ENCODE peak calls at places on chromosome 1, in six cellular contexts. One of them, this sample, is unnamed.
A peak's percentile ranks its signal among the peaks of the same experiment; 100 is the strongest.

GRCh38 chr1:115874929-115875328 is 34.0 kb upstream of the NHLH2 start:
- DNase-seq in CD8-positive, alpha-beta memory T cell: no peak
- DNase-seq in HCT116: no peak
- DNase-seq in CD4-positive, alpha-beta T cell: no peak
- DNase-seq in hepatocyte: no peak
- DNase-seq in effector memory CD4-positive, alpha-beta T cell: no peak
- DNase-seq in this sample: no peak

GRCh38 chr1:32239335-32239734 is 7.7 kb upstream of the FAM167B start:
- DNase-seq in hepatocyte: no peak
- DNase-seq in CD4-positive, alpha-beta T cell: no peak
- DNase-seq in HCT116: no peak
- DNase-seq in CD8-positive, alpha-beta memory T cell: no peak
- DNase-seq in effector memory CD4-positive, alpha-beta T cell: no peak
- DNase-seq in this sample: no peak

GRCh38 chr1:117643601-117644000 is 37.8 kb downstream of the TENT5C start:
- DNase-seq in CD4-positive, alpha-beta T cell: no peak
- DNase-seq in hepatocyte: no peak
- DNase-seq in effector memory CD4-positive, alpha-beta T cell: no peak
- DNase-seq in HCT116: no peak
- DNase-seq in CD8-positive, alpha-beta memory T cell: no peak
- DNase-seq in this sample: no peak

GRCh38 chr1:37808369-37809319 is 636 bp upstream of the YRDC start:
- DNase-seq in CD8-positive, alpha-beta memory T cell: no peak
- DNase-seq in hepatocyte: peak; percentile 90
- DNase-seq in effector memory CD4-positive, alpha-beta T cell: no peak
- DNase-seq in CD4-positive, alpha-beta T cell: no peak
- DNase-seq in HCT116: no peak
- DNase-seq in this sample: peak; percentile 76

GRCh38 chr1:207997486-207998268 is 86.8 kb upstream of the CD34 start:
- DNase-seq in effector memory CD4-positive, alpha-beta T cell: no peak
- DNase-seq in CD4-positive, alpha-beta T cell: peak; percentile 30
- DNase-seq in CD8-positive, alpha-beta memory T cell: peak; percentile 20
- DNase-seq in HCT116: peak; percentile 41
- DNase-seq in hepatocyte: peak; percentile 88
- DNase-seq in this sample: peak; percentile 63

GRCh38 chr1:228157381-228158126 is 7.8 kb downstream of the GJC2 start:
- DNase-seq in CD8-positive, alpha-beta memory T cell: no peak
- DNase-seq in CD4-positive, alpha-beta T cell: no peak
- DNase-seq in HCT116: no peak
- DNase-seq in effector memory CD4-positive, alpha-beta T cell: no peak
- DNase-seq in hepatocyte: no peak
- DNase-seq in this sample: no peak

GRCh38 chr1:38835230-38835827 is 24.2 kb downstream of the RRAGC start:
- DNase-seq in CD8-positive, alpha-beta memory T cell: no peak
- DNase-seq in HCT116: peak; percentile 81
- DNase-seq in effector memory CD4-positive, alpha-beta T cell: no peak
- DNase-seq in hepatocyte: peak; percentile 90
- DNase-seq in CD4-positive, alpha-beta T cell: peak; percentile 25
- DNase-seq in this sample: peak; percentile 67

GRCh38 chr1:44676484-44677200 is 2.1 kb downstream of the ARMH1 start:
- DNase-seq in CD8-positive, alpha-beta memory T cell: no peak
- DNase-seq in HCT116: no peak
- DNase-seq in CD4-positive, alpha-beta T cell: no peak
- DNase-seq in effector memory CD4-positive, alpha-beta T cell: no peak
- DNase-seq in hepatocyte: no peak
- DNase-seq in this sample: no peak

GRCh38 chr1:119326251-119326650 is 42.3 kb upstream of the HAO2 start:
- DNase-seq in HCT116: no peak
- DNase-seq in CD8-positive, alpha-beta memory T cell: no peak
- DNase-seq in hepatocyte: no peak
- DNase-seq in effector memory CD4-positive, alpha-beta T cell: no peak
- DNase-seq in CD4-positive, alpha-beta T cell: no peak
- DNase-seq in this sample: no peak

GRCh38 chr1:49252917-49253316 is 476.2 kb upstream of the BEND5 start:
- DNase-seq in CD8-positive, alpha-beta memory T cell: no peak
- DNase-seq in effector memory CD4-positive, alpha-beta T cell: no peak
- DNase-seq in CD4-positive, alpha-beta T cell: no peak
- DNase-seq in hepatocyte: no peak
- DNase-seq in HCT116: no peak
- DNase-seq in this sample: no peak

GRCh38 chr1:182568647-182569284 is 20.3 kb downstream of the RNASEL start:
- DNase-seq in effector memory CD4-positive, alpha-beta T cell: no peak
- DNase-seq in CD8-positive, alpha-beta memory T cell: no peak
- DNase-seq in HCT116: no peak
- DNase-seq in CD4-positive, alpha-beta T cell: no peak
- DNase-seq in hepatocyte: no peak
- DNase-seq in this sample: no peak

GRCh38 chr1:152050886-152051764 is 14.3 kb upstream of the S100A11 start:
- DNase-seq in effector memory CD4-positive, alpha-beta T cell: no peak
- DNase-seq in HCT116: no peak
- DNase-seq in CD4-positive, alpha-beta T cell: no peak
- DNase-seq in hepatocyte: no peak
- DNase-seq in CD8-positive, alpha-beta memory T cell: no peak
- DNase-seq in this sample: no peak

GRCh38 chr1:2871246-2871815 is 69.8 kb upstream of the TTC34 start:
- DNase-seq in CD4-positive, alpha-beta T cell: no peak
- DNase-seq in hepatocyte: no peak
- DNase-seq in CD8-positive, alpha-beta memory T cell: no peak
- DNase-seq in HCT116: no peak
- DNase-seq in effector memory CD4-positive, alpha-beta T cell: no peak
- DNase-seq in this sample: no peak
- H3K9me3 ChIP-seq in CD4-positive, alpha-beta T cell: peaks cover 19% of the 10 kb centered on the region
- H3K9me3 ChIP-seq in hepatocyte: no peaks in the 10 kb centered on the region
- H3K9me3 ChIP-seq in CD8-positive, alpha-beta memory T cell: peaks cover 5% of the 10 kb centered on the region
- H3K9me3 ChIP-seq in HCT116: peaks cover 14% of the 10 kb centered on the region
- H3K9me3 ChIP-seq in effector memory CD4-positive, alpha-beta T cell: peaks cover 6% of the 10 kb centered on the region
- H3K9me3 ChIP-seq in this sample: no peaks in the 10 kb centered on the region

DNA sequence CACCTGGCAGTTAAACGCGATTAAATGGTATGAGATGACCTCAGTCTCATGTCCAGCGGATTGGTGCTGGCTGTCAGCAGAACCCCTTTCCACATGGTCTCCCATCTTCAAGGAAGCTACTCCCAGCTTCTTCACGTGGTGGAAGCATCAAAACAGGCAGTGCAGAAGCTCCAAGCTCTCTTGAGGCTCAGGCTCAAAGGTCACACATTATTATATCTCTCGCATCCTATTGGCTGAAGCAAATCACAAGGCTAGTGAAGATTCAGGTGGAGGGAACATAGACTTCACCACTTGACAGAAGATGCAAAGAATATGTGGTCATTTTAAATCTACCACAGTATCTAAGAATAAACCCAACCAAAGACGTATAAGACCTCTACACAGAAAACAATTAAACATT is 181.9 kb downstream of the VPS13D start:
- DNase-seq in CD8-positive, alpha-beta memory T cell: no peak
- DNase-seq in CD4-positive, alpha-beta T cell: no peak
- DNase-seq in hepatocyte: no peak
- DNase-seq in effector memory CD4-positive, alpha-beta T cell: no peak
- DNase-seq in HCT116: no peak
- DNase-seq in this sample: no peak
- H3K9me3 ChIP-seq in CD8-positive, alpha-beta memory T cell: peaks cover 6% of the 10 kb centered on the region
- H3K9me3 ChIP-seq in CD4-positive, alpha-beta T cell: peaks cover 6% of the 10 kb centered on the region
- H3K9me3 ChIP-seq in hepatocyte: no peaks in the 10 kb centered on the region
- H3K9me3 ChIP-seq in effector memory CD4-positive, alpha-beta T cell: no peaks in the 10 kb centered on the region
- H3K9me3 ChIP-seq in HCT116: no peaks in the 10 kb centered on the region
- H3K9me3 ChIP-seq in this sample: no peaks in the 10 kb centered on the region

GRCh38 chr1:2953688-2954285 is 67.5 kb upstream of the ACTRT2 start:
- DNase-seq in hepatocyte: no peak
- DNase-seq in CD8-positive, alpha-beta memory T cell: no peak
- DNase-seq in effector memory CD4-positive, alpha-beta T cell: no peak
- DNase-seq in HCT116: no peak
- DNase-seq in CD4-positive, alpha-beta T cell: no peak
- DNase-seq in this sample: no peak

GRCh38 chr1:2951856-2952255 is 69.4 kb upstream of the ACTRT2 start:
- DNase-seq in CD8-positive, alpha-beta memory T cell: no peak
- DNase-seq in effector memory CD4-positive, alpha-beta T cell: no peak
- DNase-seq in CD4-positive, alpha-beta T cell: no peak
- DNase-seq in HCT116: no peak
- DNase-seq in hepatocyte: no peak
- DNase-seq in this sample: no peak

GRCh38 chr1:2950926-2951305 is 70.4 kb upstream of the ACTRT2 start:
- DNase-seq in CD8-positive, alpha-beta memory T cell: no peak
- DNase-seq in CD4-positive, alpha-beta T cell: no peak
- DNase-seq in effector memory CD4-positive, alpha-beta T cell: no peak
- DNase-seq in HCT116: no peak
- DNase-seq in hepatocyte: no peak
- DNase-seq in this sample: no peak

GRCh38 chr1:2952992-2953391 is 68.3 kb upstream of the ACTRT2 start:
- DNase-seq in effector memory CD4-positive, alpha-beta T cell: no peak
- DNase-seq in hepatocyte: no peak
- DNase-seq in HCT116: no peak
- DNase-seq in CD4-positive, alpha-beta T cell: no peak
- DNase-seq in CD8-positive, alpha-beta memory T cell: no peak
- DNase-seq in this sample: no peak

GRCh38 chr1:2952371-2952770 is 68.9 kb upstream of the ACTRT2 start:
- DNase-seq in hepatocyte: no peak
- DNase-seq in CD4-positive, alpha-beta T cell: no peak
- DNase-seq in HCT116: no peak
- DNase-seq in CD8-positive, alpha-beta memory T cell: no peak
- DNase-seq in effector memory CD4-positive, alpha-beta T cell: no peak
- DNase-seq in this sample: no peak
- H3K9me3 ChIP-seq in hepatocyte: no peaks in the 10 kb centered on the region
- H3K9me3 ChIP-seq in CD4-positive, alpha-beta T cell: peaks cover 22% of the 10 kb centered on the region
- H3K9me3 ChIP-seq in HCT116: peaks cover 5% of the 10 kb centered on the region
- H3K9me3 ChIP-seq in CD8-positive, alpha-beta memory T cell: no peaks in the 10 kb centered on the region
- H3K9me3 ChIP-seq in effector memory CD4-positive, alpha-beta T cell: no peaks in the 10 kb centered on the region
- H3K9me3 ChIP-seq in this sample: no peaks in the 10 kb centered on the region

GRCh38 chr1:2845874-2846273 is 44.4 kb upstream of the TTC34 start:
- DNase-seq in CD4-positive, alpha-beta T cell: no peak
- DNase-seq in HCT116: no peak
- DNase-seq in effector memory CD4-positive, alpha-beta T cell: no peak
- DNase-seq in hepatocyte: no peak
- DNase-seq in CD8-positive, alpha-beta memory T cell: no peak
- DNase-seq in this sample: no peak

GRCh38 chr1:2853711-2854110 is 52.2 kb upstream of the TTC34 start:
- DNase-seq in hepatocyte: no peak
- DNase-seq in effector memory CD4-positive, alpha-beta T cell: no peak
- DNase-seq in CD8-positive, alpha-beta memory T cell: no peak
- DNase-seq in CD4-positive, alpha-beta T cell: no peak
- DNase-seq in HCT116: no peak
- DNase-seq in this sample: no peak

GRCh38 chr1:2850502-2850901 is 49.0 kb upstream of the TTC34 start:
- DNase-seq in hepatocyte: no peak
- DNase-seq in CD4-positive, alpha-beta T cell: no peak
- DNase-seq in effector memory CD4-positive, alpha-beta T cell: no peak
- DNase-seq in CD8-positive, alpha-beta memory T cell: no peak
- DNase-seq in HCT116: no peak
- DNase-seq in this sample: no peak

GRCh38 chr1:2847086-2847850 is 45.8 kb upstream of the TTC34 start:
- DNase-seq in CD4-positive, alpha-beta T cell: no peak
- DNase-seq in CD8-positive, alpha-beta memory T cell: no peak
- DNase-seq in hepatocyte: no peak
- DNase-seq in HCT116: no peak
- DNase-seq in effector memory CD4-positive, alpha-beta T cell: no peak
- DNase-seq in this sample: no peak

DNA sequence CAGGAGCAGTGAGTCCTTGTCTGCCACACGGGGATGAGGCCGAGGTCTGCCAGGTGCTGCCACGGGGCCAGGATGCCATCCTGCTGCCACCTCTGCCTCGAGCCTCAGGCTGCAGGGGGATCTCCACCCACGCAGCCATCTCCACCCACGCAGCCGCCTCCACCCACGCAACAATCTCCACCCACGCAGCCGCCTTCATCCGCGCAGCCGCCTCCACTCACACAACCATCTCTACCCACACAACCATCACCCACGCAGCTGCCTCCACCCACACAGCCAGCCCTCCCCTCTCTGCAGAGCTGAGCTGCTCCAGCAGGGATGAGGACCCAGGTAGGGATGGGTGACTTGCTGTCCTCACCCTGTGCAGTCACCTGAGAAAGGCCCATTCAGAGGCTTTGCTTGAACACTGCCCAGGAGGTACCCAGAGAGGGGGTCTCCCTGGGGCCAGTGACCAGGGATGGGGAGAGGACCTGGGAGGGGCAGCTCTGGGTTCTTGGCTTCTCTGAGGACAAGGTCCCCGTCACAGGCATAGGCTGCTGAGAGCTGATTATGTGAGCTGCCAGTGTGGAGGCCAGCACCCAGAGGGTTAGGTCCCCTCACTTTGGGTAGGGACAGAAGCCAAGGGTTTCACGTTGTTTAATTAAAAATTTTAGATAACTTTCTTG is 46.6 kb upstream of the TTC34 start:
- DNase-seq in CD8-positive, alpha-beta memory T cell: no peak
- DNase-seq in CD4-positive, alpha-beta T cell: no peak
- DNase-seq in HCT116: no peak
- DNase-seq in hepatocyte: no peak
- DNase-seq in effector memory CD4-positive, alpha-beta T cell: no peak
- DNase-seq in this sample: no peak
- H3K9me3 ChIP-seq in CD8-positive, alpha-beta memory T cell: no peaks in the 10 kb centered on the region
- H3K9me3 ChIP-seq in CD4-positive, alpha-beta T cell: no peaks in the 10 kb centered on the region
- H3K9me3 ChIP-seq in HCT116: no peaks in the 10 kb centered on the region
- H3K9me3 ChIP-seq in hepatocyte: no peaks in the 10 kb centered on the region
- H3K9me3 ChIP-seq in effector memory CD4-positive, alpha-beta T cell: no peaks in the 10 kb centered on the region
- H3K9me3 ChIP-seq in this sample: no peaks in the 10 kb centered on the region

GRCh38 chr1:247043406-247043805 is 35.2 kb downstream of the ZNF670 start:
- DNase-seq in CD8-positive, alpha-beta memory T cell: no peak
- DNase-seq in hepatocyte: no peak
- DNase-seq in CD4-positive, alpha-beta T cell: no peak
- DNase-seq in HCT116: no peak
- DNase-seq in effector memory CD4-positive, alpha-beta T cell: no peak
- DNase-seq in this sample: no peak

DNA sequence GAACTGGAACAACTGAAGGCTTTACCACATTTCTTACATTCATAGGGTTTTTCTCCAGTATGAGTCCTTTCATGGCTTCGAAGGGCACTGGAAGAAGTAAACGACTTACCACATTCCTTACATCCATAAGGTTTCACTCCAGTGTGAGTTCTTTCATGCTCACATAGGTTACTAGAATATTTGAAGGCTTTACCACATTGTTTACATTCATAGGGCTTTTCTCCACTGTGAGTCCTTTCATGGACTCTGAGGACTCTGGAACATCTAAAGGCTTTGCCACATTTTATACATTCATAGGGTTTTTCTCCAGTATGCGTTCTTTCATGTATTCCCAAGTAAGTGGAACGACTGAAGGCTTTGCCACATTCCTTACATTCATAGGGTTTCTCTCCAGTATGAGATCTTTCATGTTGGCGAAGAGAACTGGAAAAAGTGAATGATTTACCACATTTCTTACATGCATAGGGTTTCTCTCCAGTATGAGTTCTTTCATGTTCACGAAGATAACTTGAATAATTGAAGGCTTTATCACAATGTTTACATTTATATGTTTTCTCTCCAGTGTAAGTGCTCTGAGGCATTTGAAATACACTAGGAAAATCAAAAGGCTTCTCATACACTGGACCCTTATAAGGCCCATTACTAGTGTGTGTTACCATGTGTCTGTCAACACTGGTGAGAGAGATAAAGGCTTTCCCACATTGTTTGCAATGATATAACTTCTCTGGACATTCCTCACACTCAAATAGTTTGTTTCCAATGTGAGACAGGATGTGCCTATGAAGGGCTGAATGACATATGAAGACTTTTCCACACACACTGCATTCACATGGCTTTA is 29.8 kb upstream of the ZNF695 start:
- DNase-seq in hepatocyte: no peak
- DNase-seq in HCT116: no peak
- DNase-seq in CD4-positive, alpha-beta T cell: no peak
- DNase-seq in CD8-positive, alpha-beta memory T cell: no peak
- DNase-seq in effector memory CD4-positive, alpha-beta T cell: no peak
- DNase-seq in this sample: no peak
- H3K9me3 ChIP-seq in hepatocyte: peaks cover 54% of the 10 kb centered on the region
- H3K9me3 ChIP-seq in HCT116: peaks cover 62% of the 10 kb centered on the region
- H3K9me3 ChIP-seq in CD4-positive, alpha-beta T cell: peaks cover 90% of the 10 kb centered on the region
- H3K9me3 ChIP-seq in CD8-positive, alpha-beta memory T cell: peaks cover 16% of the 10 kb centered on the region
- H3K9me3 ChIP-seq in effector memory CD4-positive, alpha-beta T cell: peaks cover 51% of the 10 kb centered on the region
- H3K9me3 ChIP-seq in this sample: peaks cover 60% of the 10 kb centered on the region

This sample was measured in Caco-2.